ENCODE peak calls at places on chromosomes 4 and X, in five cellular contexts. H is NT2/D1, X is GM12878, Q is H1, O is HepG2. S is an unnamed sample.

GRCh38 chr4:99148545-99148944 is 4.4 kb upstream of the ADH4 start:
- DNase-seq in H (no peak), X (no peak), Q (no peak), O (no peak), S (no peak)

GRCh38 chr4:25654031-25654970 is 1.4 kb upstream of the SLC34A2 start:
- DNase-seq in H (no peak), X (no peak), Q (no peak), O (no peak), S (no peak)

GRCh38 chrX:107747596-107748161 is 27.9 kb downstream of the TSC22D3 start:
- DNase-seq in H (no peak), X (no peak), Q (no peak), O (no peak), S (peak; percentile 53)

GRCh38 chr4:59400334-59400733 is 1799.8 kb upstream of the ADGRL3 start:
- DNase-seq in H (no peak), X (no peak), Q (no peak), O (no peak), S (no peak)

GRCh38 chr4:2732526-2732925 is 23.6 kb downstream of the TNIP2 start:
- DNase-seq in H (no peak), X (no peak), Q (no peak), O (no peak), S (no peak)

GRCh38 chrX:56802428-56802827 is 73.4 kb downstream of the NBDY start:
- DNase-seq in H (no peak), X (no peak), Q (no peak), O (no peak), S (no peak)

GRCh38 chrX:112147206-112147605 is 64.6 kb upstream of the TRPC5 start:
- DNase-seq in H (peak; percentile 22), X (no peak), Q (no peak), O (no peak), S (peak; percentile 58)

GRCh38 chr4:182533948-182534347 is 290.7 kb downstream of the TENM3 start:
- DNase-seq in H (no peak), X (no peak), Q (no peak), O (no peak), S (no peak)

GRCh38 chr4:138092060-138092459 is 150.1 kb downstream of the SLC7A11 start:
- DNase-seq in H (no peak), X (no peak), Q (no peak), O (no peak), S (no peak)

GRCh38 chr4:108072300-108072699 is 82.6 kb downstream of the HADH start:
- DNase-seq in H (no peak), X (peak; percentile 38), Q (no peak), O (no peak), S (peak; percentile 24)

GRCh38 chrX:100687128-100687527 is 43.1 kb downstream of the SRPX2 start:
- DNase-seq in H (no peak), X (no peak), Q (no peak), O (no peak), S (no peak)

GRCh38 chr4:25767877-25768475 is 94.8 kb downstream of the SEL1L3 start:
- DNase-seq in H (peak; percentile 76), X (no peak), Q (peak; percentile 33), O (peak; percentile 62), S (peak; percentile 62)

GRCh38 chrX:78658851-78659744 is at the start of gene RTL3:
- DNase-seq in H (no peak), X (no peak), Q (no peak), O (no peak), S (no peak)

GRCh38 chr4:73538162-73538561 is 56.6 kb downstream of the AFM start:
- DNase-seq in H (no peak), X (peak; percentile 20), Q (no peak), O (no peak), S (no peak)

GRCh38 chr4:8585186-8585585 is 5.0 kb downstream of the GPR78 start:
- DNase-seq in H (no peak), X (no peak), Q (no peak), O (no peak), S (no peak)

GRCh38 chrX:140525448-140525847 is 20.6 kb upstream of the SOX3 start:
- DNase-seq in H (no peak), X (no peak), Q (no peak), O (no peak), S (no peak)

GRCh38 chr4:81405900-81406401 is 65.8 kb downstream of the RASGEF1B start:
- DNase-seq in H (peak; percentile 42), X (peak; percentile 13), Q (no peak), O (peak; percentile 81), S (peak; percentile 60)

GRCh38 chr4:65623509-65623908 is 46.8 kb downstream of the EPHA5 start:
- DNase-seq in H (no peak), X (no peak), Q (no peak), O (no peak), S (no peak)

GRCh38 chr4:60737858-60738257 is 462.3 kb upstream of the ADGRL3 start:
- DNase-seq in H (no peak), X (no peak), Q (no peak), O (no peak), S (no peak)

GRCh38 chrX:72460715-72461114 is 111.9 kb downstream of the HDAC8 start:
- DNase-seq in H (no peak), X (no peak), Q (no peak), O (no peak), S (no peak)

GRCh38 chr4:176323511-176324160 is 3.9 kb downstream of the SPCS3 start:
- DNase-seq in H (no peak), X (no peak), Q (no peak), O (no peak), S (no peak)

GRCh38 chr4:123643691-123644090 is 247.1 kb downstream of the SPRY1 start:
- DNase-seq in H (no peak), X (no peak), Q (no peak), O (no peak), S (no peak)

GRCh38 chr4:152735302-152735917 is 44.1 kb downstream of the TIGD4 start:
- DNase-seq in H (no peak), X (peak; percentile 32), Q (no peak), O (no peak), S (peak; percentile 31)

GRCh38 chrX:137424679-137425078 is 141.2 kb upstream of the ZIC3 start:
- DNase-seq in H (no peak), X (no peak), Q (no peak), O (no peak), S (no peak)

GRCh38 chr4:147957446-147957845 is 225.6 kb downstream of the ARHGAP10 start:
- DNase-seq in H (no peak), X (no peak), Q (no peak), O (no peak), S (no peak)

GRCh38 chrX:19388064-19388679 is 44.4 kb downstream of the PDHA1 start:
- DNase-seq in H (no peak), X (no peak), Q (no peak), O (no peak), S (no peak)

GRCh38 chrX:129496625-129497024 is 26.7 kb downstream of the SMARCA1 start:
- DNase-seq in H (no peak), X (no peak), Q (no peak), O (no peak), S (no peak)
- TF ChIP-seq SUZ12 in H (no peak), X (no peak), Q (no peak), O (no peak), S (no peak)

DNA sequence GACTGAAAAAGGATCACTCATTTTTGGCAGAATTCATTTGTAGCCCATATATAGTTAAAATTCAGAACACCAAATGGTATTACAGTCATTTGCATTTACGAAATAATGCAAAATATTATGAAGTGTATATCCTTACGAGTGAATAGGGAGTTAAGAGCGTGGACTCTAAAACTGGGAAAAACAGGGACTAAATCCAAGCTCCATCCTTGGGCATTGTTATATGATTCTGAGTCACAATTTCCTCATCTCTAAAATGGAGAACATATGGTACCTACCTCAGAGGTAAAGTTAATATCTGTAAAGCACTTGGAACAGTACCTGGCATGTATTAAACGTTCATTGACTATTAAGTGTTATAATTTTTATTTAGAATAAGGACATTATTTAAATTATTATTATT is 106.3 kb downstream of the ZAR1 start:
- DNase-seq in H (no peak), X (no peak), Q (no peak), O (no peak), S (no peak)
- TF ChIP-seq SUZ12 in H (no peak), X (no peak), Q (no peak), O (no peak), S (no peak)

DNA sequence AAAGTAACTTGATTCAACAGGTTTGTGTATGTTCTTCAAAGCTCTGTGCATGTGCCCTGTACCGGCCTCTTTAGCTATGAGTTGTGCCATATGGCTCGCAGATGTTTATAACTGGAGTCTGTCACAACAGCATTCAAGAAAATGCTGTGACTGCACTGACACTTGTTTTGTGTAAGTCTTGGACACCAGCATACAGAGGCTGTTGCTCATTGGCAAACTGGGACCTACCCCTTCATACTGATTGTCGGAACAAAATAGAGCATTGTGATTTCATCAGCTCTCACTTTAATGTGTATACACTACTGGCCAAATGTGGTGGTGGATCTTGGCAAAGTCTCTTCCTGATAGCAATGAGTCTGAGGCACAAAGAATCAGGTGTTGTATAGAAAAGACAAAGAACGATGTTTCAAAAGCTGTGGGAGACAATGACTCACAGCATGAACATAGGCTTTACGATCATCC is 133.9 kb downstream of the EGF start:
- DNase-seq in H (no peak), X (no peak), Q (no peak), O (no peak), S (no peak)
- TF ChIP-seq SUZ12 in H (no peak), X (no peak), Q (no peak), O (no peak), S (no peak)

GRCh38 chr4:83516042-83516772 is 19.7 kb upstream of the GPAT3 start:
- DNase-seq in H (no peak), X (no peak), Q (no peak), O (no peak), S (no peak)
- TF ChIP-seq SUZ12 in H (no peak), X (no peak), Q (no peak), O (no peak), S (no peak)

GRCh38 chrX:150366951-150367545 is 3.9 kb downstream of the MAMLD1 start:
- DNase-seq in H (no peak), X (no peak), Q (no peak), O (no peak), S (no peak)
- TF ChIP-seq SUZ12 in H (no peak), X (no peak), Q (no peak), O (no peak), S (no peak)

GRCh38 chrX:9282325-9282724 is 182.5 kb upstream of the TBL1X start:
- DNase-seq in H (no peak), X (no peak), Q (no peak), O (no peak), S (no peak)

GRCh38 chrX:9286234-9286633 is 178.6 kb upstream of the TBL1X start:
- DNase-seq in H (no peak), X (no peak), Q (no peak), O (no peak), S (no peak)

DNA sequence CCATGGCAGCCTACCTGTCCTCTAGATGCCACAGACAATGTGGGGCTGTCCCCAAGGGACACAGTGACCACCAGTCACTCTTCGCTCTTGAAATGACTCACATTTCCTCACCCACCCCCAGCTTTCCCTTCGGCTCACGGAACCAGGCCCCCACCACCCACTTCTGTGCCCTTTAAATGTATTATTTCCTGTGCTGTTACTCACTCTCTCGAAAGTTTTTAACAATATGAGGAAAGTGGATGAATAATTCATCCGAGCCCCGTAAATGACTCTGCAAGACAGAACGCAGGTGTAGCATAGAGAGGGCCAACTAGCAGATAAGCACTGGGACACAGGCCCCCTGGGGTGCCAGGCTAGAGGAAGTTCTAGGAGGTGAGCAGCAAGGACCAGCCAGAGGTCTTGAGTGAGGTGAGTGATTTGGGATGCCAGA is 179.5 kb upstream of the TBL1X start:
- DNase-seq in H (no peak), X (no peak), Q (no peak), O (no peak), S (no peak)
- TF ChIP-seq SUZ12 in H (no peak), X (no peak), Q (no peak), O (no peak), S (no peak)

GRCh38 chr4:959338-960139 is 13.8 kb downstream of the DGKQ start:
- DNase-seq in H (no peak), X (no peak), Q (no peak), O (no peak), S (no peak)
- TF ChIP-seq SUZ12 in H (no peak), X (no peak), Q (no peak), O (no peak), S (no peak)

S was measured in HEK293T.